ENCODE peak calls at places on chromosomes 1 and 21, in five cellular contexts. Z, M, H, F and I are unnamed samples.

GRCh38 chr1:156865865-156866678 is 5.4 kb downstream of the NTRK1 start:
- DNase-seq in Z (no peak), M (no peak), H (peak), F (no peak), I (no peak)

GRCh38 chr1:61095127-61095812 is 12.9 kb downstream of the NFIA start:
- DNase-seq in Z (no peak), M (no peak), H (no peak), F (no peak), I (no peak)

GRCh38 chr21:41369105-41369914 is 7.5 kb downstream of the MX2 start:
- DNase-seq in Z (no peak), M (no peak), H (no peak), F (peak), I (peak)

GRCh38 chr1:226627050-226627755 is 78.6 kb downstream of the STUM start:
- DNase-seq in Z (no peak), M (no peak), H (no peak), F (no peak), I (no peak)

GRCh38 chr1:116483481-116484309 is 87.1 kb downstream of the CD58 start:
- DNase-seq in Z (no peak), M (peak), H (peak), F (peak), I (no peak)

GRCh38 chr1:112528076-112528475 is 19.3 kb downstream of the WNT2B start:
- DNase-seq in Z (no peak), M (peak), H (no peak), F (no peak), I (no peak)

GRCh38 chr1:51072040-51072439 is 30.0 kb upstream of the C1orf185 start:
- DNase-seq in Z (no peak), M (no peak), H (peak), F (no peak), I (no peak)

GRCh38 chr1:205259361-205259832 is 31.7 kb downstream of the TMCC2 start:
- DNase-seq in Z (no peak), M (peak), H (no peak), F (no peak), I (no peak)

GRCh38 chr1:47953661-47954060 is 43.5 kb downstream of the TRABD2B start:
- DNase-seq in Z (no peak), M (no peak), H (no peak), F (no peak), I (no peak)

GRCh38 chr1:235093685-235094592 is 34.7 kb downstream of the TOMM20 start:
- DNase-seq in Z (peak), M (peak), H (peak), F (peak), I (no peak)

GRCh38 chr1:150530491-150531159 is 15.1 kb downstream of the FALEC start:
- DNase-seq in Z (no peak), M (no peak), H (no peak), F (no peak), I (no peak)

GRCh38 chr1:59499273-59499955 is 202.5 kb downstream of the FGGY start:
- DNase-seq in Z (no peak), M (no peak), H (no peak), F (no peak), I (no peak)

GRCh38 chr1:180215856-180216625 is 14.0 kb upstream of the LHX4 start:
- DNase-seq in Z (no peak), M (no peak), H (no peak), F (no peak), I (no peak)

GRCh38 chr1:234437423-234438171 is 41.4 kb downstream of the TARBP1 start:
- DNase-seq in Z (no peak), M (no peak), H (no peak), F (peak), I (no peak)

GRCh38 chr1:243996223-243996622 is 54.9 kb upstream of the ZBTB18 start:
- DNase-seq in Z (no peak), M (no peak), H (no peak), F (no peak), I (no peak)

GRCh38 chr21:17784604-17785402 is 34.4 kb downstream of the C21orf91 start:
- DNase-seq in Z (no peak), M (no peak), H (no peak), F (no peak), I (peak)

GRCh38 chr1:208088319-208088718 is 155.9 kb downstream of the PLXNA2 start:
- DNase-seq in Z (no peak), M (no peak), H (no peak), F (peak), I (no peak)

GRCh38 chr1:19414490-19414889 is 70.8 kb downstream of the CAPZB start:
- DNase-seq in Z (no peak), M (no peak), H (no peak), F (no peak), I (no peak)

GRCh38 chr1:195591917-195592672 is 1016.1 kb downstream of the KCNT2 start:
- DNase-seq in Z (no peak), M (peak), H (no peak), F (no peak), I (no peak)

GRCh38 chr1:199089393-199090122 is 450.7 kb downstream of the PTPRC start:
- DNase-seq in Z (no peak), M (peak), H (no peak), F (no peak), I (peak)

GRCh38 chr1:43235451-43236121 is 34.2 kb upstream of the TMEM125 start:
- DNase-seq in Z (no peak), M (no peak), H (no peak), F (no peak), I (no peak)

GRCh38 chr1:66282343-66282852 is 251.6 kb upstream of the SGIP1 start:
- DNase-seq in Z (no peak), M (peak), H (no peak), F (no peak), I (peak)

GRCh38 chr1:31763671-31764306 is 351 bp downstream of the ADGRB2 start:
- DNase-seq in Z (no peak), M (no peak), H (no peak), F (no peak), I (no peak)

GRCh38 chr1:6185151-6185550 is 5.0 kb upstream of the CHD5 start:
- DNase-seq in Z (no peak), M (peak), H (no peak), F (no peak), I (no peak)

GRCh38 chr1:29758764-29759499 is 522.6 kb downstream of the PTPRU start:
- DNase-seq in Z (no peak), M (no peak), H (no peak), F (no peak), I (no peak)

GRCh38 chr21:44708866-44709425 is 2.4 kb downstream of the TSPEAR start:
- DNase-seq in Z (no peak), M (no peak), H (no peak), F (peak), I (no peak)

GRCh38 chr21:17903029-17903806 is 84.1 kb upstream of the C21orf91 start:
- DNase-seq in Z (no peak), M (peak), H (no peak), F (peak), I (no peak)

GRCh38 chr1:186904361-186904760 is 75.6 kb downstream of the PLA2G4A start:
- DNase-seq in Z (no peak), M (no peak), H (no peak), F (no peak), I (no peak)

GRCh38 chr1:10471411-10472219 is 714 bp downstream of the DFFA start:
- DNase-seq in Z (no peak), M (peak), H (no peak), F (peak), I (no peak)

GRCh38 chr1:11563560-11564069 is 84.7 kb downstream of the DISP3 start:
- DNase-seq in Z (no peak), M (no peak), H (no peak), F (peak), I (no peak)

GRCh38 chr1:115822117-115822516 is 18.8 kb downstream of the NHLH2 start:
- DNase-seq in Z (no peak), M (no peak), H (no peak), F (no peak), I (no peak)

GRCh38 chr1:21673277-21673780 is 4.2 kb upstream of the RAP1GAP start:
- DNase-seq in Z (no peak), M (peak), H (peak), F (no peak), I (no peak)

GRCh38 chr1:179576509-179576908 is 761 bp upstream of the NPHS2 start:
- DNase-seq in Z (no peak), M (no peak), H (no peak), F (no peak), I (no peak)

GRCh38 chr1:31460027-31460426 is 47.0 kb downstream of the SERINC2 start:
- DNase-seq in Z (no peak), M (peak), H (peak), F (no peak), I (no peak)

GRCh38 chr1:113534130-113534817 is 144.0 kb downstream of the MAGI3 start:
- DNase-seq in Z (no peak), M (peak), H (no peak), F (no peak), I (no peak)

DNA sequence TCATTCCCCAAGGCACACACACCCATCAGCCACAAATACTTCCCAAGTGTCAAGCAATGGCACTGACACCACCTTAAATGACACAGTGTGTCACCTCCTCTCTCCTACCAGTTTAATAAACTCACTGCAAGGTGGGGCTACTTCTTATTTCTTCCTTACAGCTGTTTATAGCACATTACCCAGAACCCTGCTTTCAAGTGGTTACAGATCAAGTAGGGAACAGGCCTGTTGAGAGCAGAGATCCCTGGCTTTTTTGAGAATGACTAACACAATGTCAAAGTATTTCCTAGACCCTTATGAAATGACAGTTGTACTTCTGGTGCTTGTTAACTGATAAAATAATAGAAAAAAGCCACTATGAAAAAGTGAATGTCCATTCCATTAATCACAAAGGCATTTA is 19.8 kb downstream of the ZBTB17 start:
- DNase-seq in Z (no peak), M (peak), H (no peak), F (no peak), I (no peak)
- TF ChIP-seq RCOR1 in Z (no peak), M (no peak), H (no peak), F (no peak), I (no peak)

GRCh38 chr1:1601564-1602320 is 1.8 kb upstream of the FNDC10 start:
- DNase-seq in Z (no peak), M (no peak), H (no peak), F (no peak), I (no peak)
- TF ChIP-seq RCOR1 in Z (no peak), M (no peak), H (no peak), F (no peak), I (no peak)

DNA sequence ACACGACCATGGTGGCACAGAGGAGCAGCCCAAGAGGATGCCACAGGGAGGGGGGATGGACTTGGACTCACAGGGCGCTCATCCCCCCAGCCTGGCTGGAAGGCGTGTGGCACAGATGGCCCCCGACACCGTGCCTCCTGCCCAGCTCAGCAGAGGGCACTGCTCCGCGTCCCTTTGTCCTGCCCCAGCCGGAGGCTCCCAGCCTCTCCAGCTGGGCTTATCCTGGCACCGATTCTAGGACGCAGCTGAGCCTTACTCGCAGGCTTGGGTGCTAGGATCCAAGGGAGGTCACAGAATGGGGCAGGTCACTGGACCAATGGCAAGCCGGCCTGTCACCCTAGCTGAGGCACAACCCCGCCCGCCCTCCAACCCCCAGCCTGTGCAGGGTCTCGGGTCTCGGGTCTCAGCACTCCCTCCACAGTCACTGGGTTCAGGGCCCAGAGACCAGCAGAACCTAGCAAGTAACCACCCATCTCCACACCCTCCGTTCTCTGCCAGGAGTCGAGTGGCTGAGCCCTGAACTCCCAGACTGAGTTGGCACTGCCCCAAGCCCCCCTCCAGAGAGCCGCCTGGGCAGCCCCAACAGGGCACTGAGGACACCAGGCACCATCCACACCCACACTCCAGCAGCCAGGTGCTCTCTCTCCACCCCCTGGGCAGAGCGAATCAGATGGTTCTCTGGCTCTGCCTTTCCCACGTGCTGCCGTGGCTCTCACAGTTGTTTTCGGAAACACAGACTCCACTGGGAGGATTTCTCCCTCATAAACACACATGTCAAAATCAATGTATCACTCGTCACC is 13.8 kb downstream of the WDR4 start:
- DNase-seq in Z (no peak), M (no peak), H (no peak), F (peak), I (no peak)
- TF ChIP-seq RCOR1 in Z (no peak), M (no peak), H (no peak), F (no peak), I (no peak)

GRCh38 chr21:36544545-36544944 is 64.6 kb upstream of the CLDN14 start:
- DNase-seq in Z (no peak), M (no peak), H (no peak), F (peak), I (no peak)

GRCh38 chr21:36547464-36547863 is 67.5 kb upstream of the CLDN14 start:
- DNase-seq in Z (no peak), M (no peak), H (no peak), F (no peak), I (no peak)

GRCh38 chr21:36548866-36549265 is 68.9 kb upstream of the CLDN14 start:
- DNase-seq in Z (no peak), M (no peak), H (no peak), F (no peak), I (no peak)

GRCh38 chr21:36543924-36544323 is 64.0 kb upstream of the CLDN14 start:
- DNase-seq in Z (no peak), M (no peak), H (no peak), F (no peak), I (no peak)

GRCh38 chr21:36545776-36546511 is 66.0 kb upstream of the CLDN14 start:
- DNase-seq in Z (no peak), M (no peak), H (no peak), F (no peak), I (no peak)
- TF ChIP-seq RCOR1 in Z (no peak), M (no peak), H (no peak), F (no peak), I (no peak)